ENCODE peak calls at places on chromosomes 13 and 19, in nine cellular contexts. U, G, B, Z, D, O, H, K and T are unnamed samples.

GRCh38 chr19:45455707-45456499 is 11.9 kb upstream of the FOSB start:
- DNase-seq in U (peak), G (peak), B (peak), Z (peak), D (peak), O (peak), H (no peak), K (peak), T (peak)

GRCh38 chr13:51683537-51684050 is 99.3 kb downstream of the WDFY2 start:
- DNase-seq in U (no peak), G (no peak), B (no peak), Z (no peak), D (no peak), O (no peak), H (no peak), K (no peak), T (no peak)

GRCh38 chr19:1125601-1126533 is 22.1 kb downstream of the GPX4 start:
- DNase-seq in U (no peak), G (peak), B (no peak), Z (no peak), D (peak), O (no peak), H (no peak), K (no peak), T (no peak)

GRCh38 chr13:67299072-67299635 is 69.0 kb upstream of the PCDH9 start:
- DNase-seq in U (peak), G (no peak), B (no peak), Z (no peak), D (no peak), O (peak), H (no peak), K (no peak), T (no peak)

GRCh38 chr19:46602392-46603194 is 1.5 kb downstream of the CALM3 start:
- DNase-seq in U (no peak), G (no peak), B (no peak), Z (no peak), D (no peak), O (peak), H (peak), K (peak), T (peak)

GRCh38 chr19:56114051-56114694 is 6.9 kb downstream of the ZNF787 start:
- DNase-seq in U (no peak), G (no peak), B (no peak), Z (no peak), D (no peak), O (no peak), H (no peak), K (no peak), T (no peak)

GRCh38 chr19:55620410-55620809 is 4.0 kb downstream of the ZNF784 start:
- DNase-seq in U (peak), G (peak), B (peak), Z (no peak), D (peak), O (peak), H (no peak), K (peak), T (no peak)

GRCh38 chr19:50657222-50657669 is 8.0 kb downstream of the C19orf81 start:
- DNase-seq in U (no peak), G (no peak), B (no peak), Z (no peak), D (no peak), O (no peak), H (no peak), K (no peak), T (no peak)

GRCh38 chr13:56906909-56907308 is 233.8 kb upstream of the PRR20A start:
- DNase-seq in U (no peak), G (no peak), B (no peak), Z (no peak), D (no peak), O (no peak), H (no peak), K (no peak), T (no peak)

GRCh38 chr13:92575782-92576181 is 650.8 kb upstream of the GPC6 start:
- DNase-seq in U (no peak), G (no peak), B (no peak), Z (no peak), D (no peak), O (no peak), H (no peak), K (no peak), T (no peak)

GRCh38 chr19:52585101-52585500 is 15.0 kb downstream of the ZNF701 start:
- DNase-seq in U (peak), G (no peak), B (peak), Z (no peak), D (no peak), O (no peak), H (no peak), K (peak), T (no peak)

GRCh38 chr19:18523841-18524240 is 2.0 kb upstream of the ELL start:
- DNase-seq in U (no peak), G (no peak), B (no peak), Z (no peak), D (no peak), O (no peak), H (no peak), K (no peak), T (no peak)

GRCh38 chr13:60312851-60313505 is 84.0 kb upstream of the TDRD3 start:
- DNase-seq in U (no peak), G (no peak), B (no peak), Z (no peak), D (no peak), O (no peak), H (no peak), K (no peak), T (no peak)

GRCh38 chr19:5129691-5130090 is 160.8 kb downstream of the KDM4B start:
- DNase-seq in U (no peak), G (no peak), B (no peak), Z (no peak), D (no peak), O (no peak), H (no peak), K (no peak), T (no peak)

GRCh38 chr19:31055454-31055853 is 293.8 kb downstream of the TSHZ3 start:
- DNase-seq in U (no peak), G (no peak), B (no peak), Z (no peak), D (no peak), O (no peak), H (no peak), K (no peak), T (no peak)

GRCh38 chr13:82879921-82880320 is 1002.4 kb downstream of the SLITRK1 start:
- DNase-seq in U (no peak), G (no peak), B (no peak), Z (no peak), D (no peak), O (no peak), H (no peak), K (no peak), T (no peak)

GRCh38 chr13:112885782-112886268 is 83.2 kb upstream of the MCF2L start:
- DNase-seq in U (peak), G (no peak), B (peak), Z (no peak), D (peak), O (peak), H (no peak), K (peak), T (peak)

GRCh38 chr13:28958018-28958417 is 137.9 kb downstream of the MTUS2 start:
- DNase-seq in U (no peak), G (no peak), B (no peak), Z (no peak), D (no peak), O (no peak), H (no peak), K (peak), T (no peak)

GRCh38 chr13:106373989-106374572 is 161.4 kb downstream of the EFNB2 start:
- DNase-seq in U (peak), G (peak), B (no peak), Z (no peak), D (no peak), O (peak), H (no peak), K (no peak), T (no peak)

GRCh38 chr19:38711726-38712153 is 32.5 kb downstream of the CAPN12 start:
- DNase-seq in U (peak), G (no peak), B (peak), Z (no peak), D (peak), O (peak), H (no peak), K (peak), T (no peak)

GRCh38 chr19:46461537-46461936 is 9.8 kb downstream of the PNMA8A start:
- DNase-seq in U (no peak), G (no peak), B (no peak), Z (no peak), D (no peak), O (no peak), H (no peak), K (no peak), T (no peak)

GRCh38 chr13:40190656-40191100 is 475.8 kb downstream of the FOXO1 start:
- DNase-seq in U (peak), G (peak), B (no peak), Z (peak), D (peak), O (peak), H (peak), K (no peak), T (no peak)

GRCh38 chr19:33029746-33030303 is 34.9 kb downstream of the RHPN2 start:
- DNase-seq in U (no peak), G (no peak), B (no peak), Z (no peak), D (no peak), O (no peak), H (no peak), K (no peak), T (no peak)

GRCh38 chr19:6481541-6482342 is at the start of gene DENND1C:
- DNase-seq in U (no peak), G (peak), B (peak), Z (peak), D (peak), O (peak), H (no peak), K (peak), T (no peak)

GRCh38 chr19:19032420-19033175 is 719 bp downstream of the SUGP2 start:
- DNase-seq in U (peak), G (peak), B (peak), Z (peak), D (peak), O (peak), H (peak), K (peak), T (peak)

GRCh38 chr13:19586904-19587634 is 25.7 kb upstream of the TPTE2 start:
- DNase-seq in U (peak), G (peak), B (peak), Z (peak), D (peak), O (peak), H (no peak), K (peak), T (peak)

GRCh38 chr19:21835429-21835809 is 563 bp downstream of the ZNF43 start:
- DNase-seq in U (no peak), G (no peak), B (no peak), Z (no peak), D (no peak), O (no peak), H (no peak), K (peak), T (no peak)

GRCh38 chr13:36891752-36892151 is 28.3 kb downstream of the SMAD9 start:
- DNase-seq in U (no peak), G (no peak), B (no peak), Z (no peak), D (no peak), O (no peak), H (no peak), K (no peak), T (no peak)